ENCODE peak calls at places on chromosomes 11 and 22, in seven cellular contexts. One of them, this sample, is unnamed.

GRCh38 chr22:22031571-22031970 is 49.0 kb upstream of the TOP3B start:
- DNase-seq in right lobe of liver: no peak
- DNase-seq in NCI-H1694 treated with DMSO at 0.1 percent for 48 hours: no peak
- DNase-seq in stimulated activated CD4-positive, alpha-beta T cell treated with anti-CD3 and anti-CD28 coated beads, Interleukin-12 subunit alpha, Interleukin-12 subunit beta, amount 100 ng/mL, for 24 hours: no peak
- DNase-seq in stimulated activated CD8-positive, alpha-beta memory T cell treated with anti-CD3 and anti-CD28 coated beads, Interleukin-15, amount 100 ng/mL, for 4 hours: no peak
- DNase-seq in activated naive CD8-positive, alpha-beta T cell treated with anti-CD3 and anti-CD28 coated beads, Interleukin-2, amount 50 U/mL, for 24 hours: no peak
- DNase-seq in activated naive CD4-positive, alpha-beta T cell treated with anti-CD3 and anti-CD28 coated beads, Interleukin-2, amount 50 U/mL, for 16 hours: no peak
- DNase-seq in this sample: no peak

GRCh38 chr22:20130739-20131592 is 638 bp upstream of the ZDHHC8 start:
- DNase-seq in right lobe of liver: peak
- DNase-seq in NCI-H1694 treated with DMSO at 0.1 percent for 48 hours: no peak
- DNase-seq in stimulated activated CD4-positive, alpha-beta T cell treated with anti-CD3 and anti-CD28 coated beads, Interleukin-12 subunit alpha, Interleukin-12 subunit beta, amount 100 ng/mL, for 24 hours: peak
- DNase-seq in stimulated activated CD8-positive, alpha-beta memory T cell treated with anti-CD3 and anti-CD28 coated beads, Interleukin-15, amount 100 ng/mL, for 4 hours: peak
- DNase-seq in activated naive CD8-positive, alpha-beta T cell treated with anti-CD3 and anti-CD28 coated beads, Interleukin-2, amount 50 U/mL, for 24 hours: peak
- DNase-seq in activated naive CD4-positive, alpha-beta T cell treated with anti-CD3 and anti-CD28 coated beads, Interleukin-2, amount 50 U/mL, for 16 hours: peak
- DNase-seq in this sample: no peak

GRCh38 chr11:45233121-45233803 is 52.9 kb downstream of the SYT13 start:
- DNase-seq in right lobe of liver: peak
- DNase-seq in NCI-H1694 treated with DMSO at 0.1 percent for 48 hours: peak
- DNase-seq in stimulated activated CD4-positive, alpha-beta T cell treated with anti-CD3 and anti-CD28 coated beads, Interleukin-12 subunit alpha, Interleukin-12 subunit beta, amount 100 ng/mL, for 24 hours: peak
- DNase-seq in stimulated activated CD8-positive, alpha-beta memory T cell treated with anti-CD3 and anti-CD28 coated beads, Interleukin-15, amount 100 ng/mL, for 4 hours: peak
- DNase-seq in activated naive CD8-positive, alpha-beta T cell treated with anti-CD3 and anti-CD28 coated beads, Interleukin-2, amount 50 U/mL, for 24 hours: peak
- DNase-seq in activated naive CD4-positive, alpha-beta T cell treated with anti-CD3 and anti-CD28 coated beads, Interleukin-2, amount 50 U/mL, for 16 hours: peak
- DNase-seq in this sample: peak

GRCh38 chr11:77081381-77081851 is 14.6 kb downstream of the CAPN5 start:
- DNase-seq in right lobe of liver: peak
- DNase-seq in NCI-H1694 treated with DMSO at 0.1 percent for 48 hours: no peak
- DNase-seq in stimulated activated CD4-positive, alpha-beta T cell treated with anti-CD3 and anti-CD28 coated beads, Interleukin-12 subunit alpha, Interleukin-12 subunit beta, amount 100 ng/mL, for 24 hours: no peak
- DNase-seq in stimulated activated CD8-positive, alpha-beta memory T cell treated with anti-CD3 and anti-CD28 coated beads, Interleukin-15, amount 100 ng/mL, for 4 hours: no peak
- DNase-seq in activated naive CD8-positive, alpha-beta T cell treated with anti-CD3 and anti-CD28 coated beads, Interleukin-2, amount 50 U/mL, for 24 hours: no peak
- DNase-seq in activated naive CD4-positive, alpha-beta T cell treated with anti-CD3 and anti-CD28 coated beads, Interleukin-2, amount 50 U/mL, for 16 hours: no peak
- DNase-seq in this sample: no peak

GRCh38 chr11:46106530-46107407 is 14.5 kb downstream of the PHF21A start:
- DNase-seq in right lobe of liver: no peak
- DNase-seq in NCI-H1694 treated with DMSO at 0.1 percent for 48 hours: no peak
- DNase-seq in stimulated activated CD4-positive, alpha-beta T cell treated with anti-CD3 and anti-CD28 coated beads, Interleukin-12 subunit alpha, Interleukin-12 subunit beta, amount 100 ng/mL, for 24 hours: no peak
- DNase-seq in stimulated activated CD8-positive, alpha-beta memory T cell treated with anti-CD3 and anti-CD28 coated beads, Interleukin-15, amount 100 ng/mL, for 4 hours: no peak
- DNase-seq in activated naive CD8-positive, alpha-beta T cell treated with anti-CD3 and anti-CD28 coated beads, Interleukin-2, amount 50 U/mL, for 24 hours: no peak
- DNase-seq in activated naive CD4-positive, alpha-beta T cell treated with anti-CD3 and anti-CD28 coated beads, Interleukin-2, amount 50 U/mL, for 16 hours: no peak
- DNase-seq in this sample: no peak

GRCh38 chr11:112735470-112735869 is 225.8 kb upstream of the NCAM1 start:
- DNase-seq in right lobe of liver: no peak
- DNase-seq in NCI-H1694 treated with DMSO at 0.1 percent for 48 hours: no peak
- DNase-seq in stimulated activated CD4-positive, alpha-beta T cell treated with anti-CD3 and anti-CD28 coated beads, Interleukin-12 subunit alpha, Interleukin-12 subunit beta, amount 100 ng/mL, for 24 hours: no peak
- DNase-seq in stimulated activated CD8-positive, alpha-beta memory T cell treated with anti-CD3 and anti-CD28 coated beads, Interleukin-15, amount 100 ng/mL, for 4 hours: no peak
- DNase-seq in activated naive CD8-positive, alpha-beta T cell treated with anti-CD3 and anti-CD28 coated beads, Interleukin-2, amount 50 U/mL, for 24 hours: no peak
- DNase-seq in activated naive CD4-positive, alpha-beta T cell treated with anti-CD3 and anti-CD28 coated beads, Interleukin-2, amount 50 U/mL, for 16 hours: no peak
- DNase-seq in this sample: no peak

GRCh38 chr11:16669799-16670415 is 68.5 kb upstream of the C11orf58 start:
- DNase-seq in right lobe of liver: no peak
- DNase-seq in NCI-H1694 treated with DMSO at 0.1 percent for 48 hours: no peak
- DNase-seq in stimulated activated CD4-positive, alpha-beta T cell treated with anti-CD3 and anti-CD28 coated beads, Interleukin-12 subunit alpha, Interleukin-12 subunit beta, amount 100 ng/mL, for 24 hours: no peak
- DNase-seq in stimulated activated CD8-positive, alpha-beta memory T cell treated with anti-CD3 and anti-CD28 coated beads, Interleukin-15, amount 100 ng/mL, for 4 hours: no peak
- DNase-seq in activated naive CD8-positive, alpha-beta T cell treated with anti-CD3 and anti-CD28 coated beads, Interleukin-2, amount 50 U/mL, for 24 hours: no peak
- DNase-seq in activated naive CD4-positive, alpha-beta T cell treated with anti-CD3 and anti-CD28 coated beads, Interleukin-2, amount 50 U/mL, for 16 hours: no peak
- DNase-seq in this sample: no peak

GRCh38 chr11:128669491-128669890 is 24.4 kb upstream of the FLI1 start:
- DNase-seq in right lobe of liver: no peak
- DNase-seq in NCI-H1694 treated with DMSO at 0.1 percent for 48 hours: no peak
- DNase-seq in stimulated activated CD4-positive, alpha-beta T cell treated with anti-CD3 and anti-CD28 coated beads, Interleukin-12 subunit alpha, Interleukin-12 subunit beta, amount 100 ng/mL, for 24 hours: no peak
- DNase-seq in stimulated activated CD8-positive, alpha-beta memory T cell treated with anti-CD3 and anti-CD28 coated beads, Interleukin-15, amount 100 ng/mL, for 4 hours: no peak
- DNase-seq in activated naive CD8-positive, alpha-beta T cell treated with anti-CD3 and anti-CD28 coated beads, Interleukin-2, amount 50 U/mL, for 24 hours: no peak
- DNase-seq in activated naive CD4-positive, alpha-beta T cell treated with anti-CD3 and anti-CD28 coated beads, Interleukin-2, amount 50 U/mL, for 16 hours: no peak
- DNase-seq in this sample: no peak

GRCh38 chr22:18056161-18056666 is 21.6 kb upstream of the PEX26 start:
- DNase-seq in right lobe of liver: no peak
- DNase-seq in NCI-H1694 treated with DMSO at 0.1 percent for 48 hours: peak
- DNase-seq in stimulated activated CD4-positive, alpha-beta T cell treated with anti-CD3 and anti-CD28 coated beads, Interleukin-12 subunit alpha, Interleukin-12 subunit beta, amount 100 ng/mL, for 24 hours: no peak
- DNase-seq in stimulated activated CD8-positive, alpha-beta memory T cell treated with anti-CD3 and anti-CD28 coated beads, Interleukin-15, amount 100 ng/mL, for 4 hours: no peak
- DNase-seq in activated naive CD8-positive, alpha-beta T cell treated with anti-CD3 and anti-CD28 coated beads, Interleukin-2, amount 50 U/mL, for 24 hours: no peak
- DNase-seq in activated naive CD4-positive, alpha-beta T cell treated with anti-CD3 and anti-CD28 coated beads, Interleukin-2, amount 50 U/mL, for 16 hours: no peak
- DNase-seq in this sample: no peak

GRCh38 chr11:71221201-71221600 is 31.2 kb downstream of the SHANK2 start:
- DNase-seq in right lobe of liver: peak
- DNase-seq in NCI-H1694 treated with DMSO at 0.1 percent for 48 hours: no peak
- DNase-seq in stimulated activated CD4-positive, alpha-beta T cell treated with anti-CD3 and anti-CD28 coated beads, Interleukin-12 subunit alpha, Interleukin-12 subunit beta, amount 100 ng/mL, for 24 hours: no peak
- DNase-seq in stimulated activated CD8-positive, alpha-beta memory T cell treated with anti-CD3 and anti-CD28 coated beads, Interleukin-15, amount 100 ng/mL, for 4 hours: no peak
- DNase-seq in activated naive CD8-positive, alpha-beta T cell treated with anti-CD3 and anti-CD28 coated beads, Interleukin-2, amount 50 U/mL, for 24 hours: no peak
- DNase-seq in activated naive CD4-positive, alpha-beta T cell treated with anti-CD3 and anti-CD28 coated beads, Interleukin-2, amount 50 U/mL, for 16 hours: no peak
- DNase-seq in this sample: no peak

GRCh38 chr22:50473855-50474671 is 772 bp downstream of the SBF1 start:
- DNase-seq in right lobe of liver: no peak
- DNase-seq in NCI-H1694 treated with DMSO at 0.1 percent for 48 hours: no peak
- DNase-seq in stimulated activated CD4-positive, alpha-beta T cell treated with anti-CD3 and anti-CD28 coated beads, Interleukin-12 subunit alpha, Interleukin-12 subunit beta, amount 100 ng/mL, for 24 hours: no peak
- DNase-seq in stimulated activated CD8-positive, alpha-beta memory T cell treated with anti-CD3 and anti-CD28 coated beads, Interleukin-15, amount 100 ng/mL, for 4 hours: no peak
- DNase-seq in activated naive CD8-positive, alpha-beta T cell treated with anti-CD3 and anti-CD28 coated beads, Interleukin-2, amount 50 U/mL, for 24 hours: peak
- DNase-seq in activated naive CD4-positive, alpha-beta T cell treated with anti-CD3 and anti-CD28 coated beads, Interleukin-2, amount 50 U/mL, for 16 hours: peak
- DNase-seq in this sample: no peak

GRCh38 chr11:61842421-61842820 is 14.3 kb downstream of the FADS2 start:
- DNase-seq in right lobe of liver: no peak
- DNase-seq in NCI-H1694 treated with DMSO at 0.1 percent for 48 hours: no peak
- DNase-seq in stimulated activated CD4-positive, alpha-beta T cell treated with anti-CD3 and anti-CD28 coated beads, Interleukin-12 subunit alpha, Interleukin-12 subunit beta, amount 100 ng/mL, for 24 hours: no peak
- DNase-seq in stimulated activated CD8-positive, alpha-beta memory T cell treated with anti-CD3 and anti-CD28 coated beads, Interleukin-15, amount 100 ng/mL, for 4 hours: no peak
- DNase-seq in activated naive CD8-positive, alpha-beta T cell treated with anti-CD3 and anti-CD28 coated beads, Interleukin-2, amount 50 U/mL, for 24 hours: no peak
- DNase-seq in activated naive CD4-positive, alpha-beta T cell treated with anti-CD3 and anti-CD28 coated beads, Interleukin-2, amount 50 U/mL, for 16 hours: no peak
- DNase-seq in this sample: no peak

GRCh38 chr22:37180531-37181231 is 7.4 kb downstream of the C1QTNF6 start:
- DNase-seq in right lobe of liver: no peak
- DNase-seq in NCI-H1694 treated with DMSO at 0.1 percent for 48 hours: no peak
- DNase-seq in stimulated activated CD4-positive, alpha-beta T cell treated with anti-CD3 and anti-CD28 coated beads, Interleukin-12 subunit alpha, Interleukin-12 subunit beta, amount 100 ng/mL, for 24 hours: no peak
- DNase-seq in stimulated activated CD8-positive, alpha-beta memory T cell treated with anti-CD3 and anti-CD28 coated beads, Interleukin-15, amount 100 ng/mL, for 4 hours: no peak
- DNase-seq in activated naive CD8-positive, alpha-beta T cell treated with anti-CD3 and anti-CD28 coated beads, Interleukin-2, amount 50 U/mL, for 24 hours: no peak
- DNase-seq in activated naive CD4-positive, alpha-beta T cell treated with anti-CD3 and anti-CD28 coated beads, Interleukin-2, amount 50 U/mL, for 16 hours: no peak
- DNase-seq in this sample: no peak

GRCh38 chr11:76734456-76735217 is 48.5 kb upstream of the TSKU start:
- DNase-seq in right lobe of liver: no peak
- DNase-seq in NCI-H1694 treated with DMSO at 0.1 percent for 48 hours: no peak
- DNase-seq in stimulated activated CD4-positive, alpha-beta T cell treated with anti-CD3 and anti-CD28 coated beads, Interleukin-12 subunit alpha, Interleukin-12 subunit beta, amount 100 ng/mL, for 24 hours: no peak
- DNase-seq in stimulated activated CD8-positive, alpha-beta memory T cell treated with anti-CD3 and anti-CD28 coated beads, Interleukin-15, amount 100 ng/mL, for 4 hours: no peak
- DNase-seq in activated naive CD8-positive, alpha-beta T cell treated with anti-CD3 and anti-CD28 coated beads, Interleukin-2, amount 50 U/mL, for 24 hours: no peak
- DNase-seq in activated naive CD4-positive, alpha-beta T cell treated with anti-CD3 and anti-CD28 coated beads, Interleukin-2, amount 50 U/mL, for 16 hours: no peak
- DNase-seq in this sample: no peak

GRCh38 chr11:86784247-86784681 is 16.1 kb upstream of the PRSS23 start:
- DNase-seq in right lobe of liver: no peak
- DNase-seq in NCI-H1694 treated with DMSO at 0.1 percent for 48 hours: no peak
- DNase-seq in stimulated activated CD4-positive, alpha-beta T cell treated with anti-CD3 and anti-CD28 coated beads, Interleukin-12 subunit alpha, Interleukin-12 subunit beta, amount 100 ng/mL, for 24 hours: no peak
- DNase-seq in stimulated activated CD8-positive, alpha-beta memory T cell treated with anti-CD3 and anti-CD28 coated beads, Interleukin-15, amount 100 ng/mL, for 4 hours: no peak
- DNase-seq in activated naive CD8-positive, alpha-beta T cell treated with anti-CD3 and anti-CD28 coated beads, Interleukin-2, amount 50 U/mL, for 24 hours: no peak
- DNase-seq in activated naive CD4-positive, alpha-beta T cell treated with anti-CD3 and anti-CD28 coated beads, Interleukin-2, amount 50 U/mL, for 16 hours: no peak
- DNase-seq in this sample: no peak

GRCh38 chr11:63177872-63178271 is 33.9 kb upstream of the SLC22A24 start:
- DNase-seq in right lobe of liver: no peak
- DNase-seq in NCI-H1694 treated with DMSO at 0.1 percent for 48 hours: no peak
- DNase-seq in stimulated activated CD4-positive, alpha-beta T cell treated with anti-CD3 and anti-CD28 coated beads, Interleukin-12 subunit alpha, Interleukin-12 subunit beta, amount 100 ng/mL, for 24 hours: no peak
- DNase-seq in stimulated activated CD8-positive, alpha-beta memory T cell treated with anti-CD3 and anti-CD28 coated beads, Interleukin-15, amount 100 ng/mL, for 4 hours: no peak
- DNase-seq in activated naive CD8-positive, alpha-beta T cell treated with anti-CD3 and anti-CD28 coated beads, Interleukin-2, amount 50 U/mL, for 24 hours: no peak
- DNase-seq in activated naive CD4-positive, alpha-beta T cell treated with anti-CD3 and anti-CD28 coated beads, Interleukin-2, amount 50 U/mL, for 16 hours: no peak
- DNase-seq in this sample: no peak

GRCh38 chr11:833849-834311 is 1.1 kb downstream of the CD151 start:
- DNase-seq in right lobe of liver: no peak
- DNase-seq in NCI-H1694 treated with DMSO at 0.1 percent for 48 hours: no peak
- DNase-seq in stimulated activated CD4-positive, alpha-beta T cell treated with anti-CD3 and anti-CD28 coated beads, Interleukin-12 subunit alpha, Interleukin-12 subunit beta, amount 100 ng/mL, for 24 hours: no peak
- DNase-seq in stimulated activated CD8-positive, alpha-beta memory T cell treated with anti-CD3 and anti-CD28 coated beads, Interleukin-15, amount 100 ng/mL, for 4 hours: no peak
- DNase-seq in activated naive CD8-positive, alpha-beta T cell treated with anti-CD3 and anti-CD28 coated beads, Interleukin-2, amount 50 U/mL, for 24 hours: no peak
- DNase-seq in activated naive CD4-positive, alpha-beta T cell treated with anti-CD3 and anti-CD28 coated beads, Interleukin-2, amount 50 U/mL, for 16 hours: no peak
- DNase-seq in this sample: no peak

GRCh38 chr22:19742160-19743066 is 18.2 kb upstream of the TBX1 start:
- DNase-seq in right lobe of liver: no peak
- DNase-seq in NCI-H1694 treated with DMSO at 0.1 percent for 48 hours: no peak
- DNase-seq in stimulated activated CD4-positive, alpha-beta T cell treated with anti-CD3 and anti-CD28 coated beads, Interleukin-12 subunit alpha, Interleukin-12 subunit beta, amount 100 ng/mL, for 24 hours: no peak
- DNase-seq in stimulated activated CD8-positive, alpha-beta memory T cell treated with anti-CD3 and anti-CD28 coated beads, Interleukin-15, amount 100 ng/mL, for 4 hours: no peak
- DNase-seq in activated naive CD8-positive, alpha-beta T cell treated with anti-CD3 and anti-CD28 coated beads, Interleukin-2, amount 50 U/mL, for 24 hours: no peak
- DNase-seq in activated naive CD4-positive, alpha-beta T cell treated with anti-CD3 and anti-CD28 coated beads, Interleukin-2, amount 50 U/mL, for 16 hours: no peak
- DNase-seq in this sample: no peak

GRCh38 chr22:24188705-24189248 is 7.5 kb downstream of the SUSD2 start:
- DNase-seq in right lobe of liver: no peak
- DNase-seq in NCI-H1694 treated with DMSO at 0.1 percent for 48 hours: no peak
- DNase-seq in stimulated activated CD4-positive, alpha-beta T cell treated with anti-CD3 and anti-CD28 coated beads, Interleukin-12 subunit alpha, Interleukin-12 subunit beta, amount 100 ng/mL, for 24 hours: no peak
- DNase-seq in stimulated activated CD8-positive, alpha-beta memory T cell treated with anti-CD3 and anti-CD28 coated beads, Interleukin-15, amount 100 ng/mL, for 4 hours: no peak
- DNase-seq in activated naive CD8-positive, alpha-beta T cell treated with anti-CD3 and anti-CD28 coated beads, Interleukin-2, amount 50 U/mL, for 24 hours: no peak
- DNase-seq in activated naive CD4-positive, alpha-beta T cell treated with anti-CD3 and anti-CD28 coated beads, Interleukin-2, amount 50 U/mL, for 16 hours: no peak
- DNase-seq in this sample: no peak